ENCODE peak calls at places on chromosomes 4 and X, in eight cellular contexts. J, L, W, Y, K, P, V and H are unnamed samples.

GRCh38 chrX:41276661-41277506 is 57.1 kb upstream of the DDX3X start:
- DNase-seq in J (no peak), K (no peak), W (no peak), L (no peak), Y (no peak), P (no peak), V (no peak), H (no peak)

GRCh38 chr4:108512615-108513505 is 107.5 kb upstream of the RPL34 start:
- DNase-seq in V (peak; percentile 20), Y (no peak), K (peak; percentile 81), J (no peak), L (peak; percentile 72), P (no peak), W (peak; percentile 14), H (no peak)

GRCh38 chrX:57070185-57070984 is 51.0 kb downstream of the SPIN2B start:
- DNase-seq in P (no peak), Y (no peak), W (no peak), L (peak; percentile 1), J (no peak), V (no peak), K (no peak), H (no peak)

GRCh38 chr4:59247032-59247431 is 1953.1 kb upstream of the ADGRL3 start:
- DNase-seq in W (no peak), J (no peak), P (no peak), V (no peak), L (no peak), Y (peak; percentile 44), K (peak; percentile 5), H (no peak)

GRCh38 chr4:19259920-19260319 is 991.8 kb upstream of the SLIT2 start:
- DNase-seq in J (no peak), W (no peak), L (no peak), V (no peak), K (peak; percentile 13), Y (no peak), P (no peak), H (no peak)

GRCh38 chrX:16665089-16665488 is 15.1 kb downstream of the S100G start:
- DNase-seq in L (no peak), K (no peak), P (no peak), W (no peak), Y (no peak), J (no peak), V (no peak), H (no peak)

GRCh38 chr4:107299646-107300045 is 263.5 kb upstream of the DKK2 start:
- DNase-seq in P (no peak), L (no peak), V (no peak), J (no peak), Y (no peak), W (no peak), K (no peak), H (no peak)

GRCh38 chr4:177632481-177632880 is 190.2 kb upstream of the AGA start:
- DNase-seq in K (no peak), V (no peak), L (no peak), W (no peak), J (no peak), Y (no peak), P (no peak), H (no peak)

GRCh38 chrX:19566359-19567141 is 51.2 kb upstream of the MAP3K15 start:
- DNase-seq in W (no peak), L (no peak), V (no peak), J (no peak), K (no peak), Y (no peak), P (no peak), H (no peak)

GRCh38 chrX:68676340-68676739 is 28.9 kb downstream of the STARD8 start:
- DNase-seq in L (no peak), K (no peak), V (no peak), Y (no peak), J (no peak), W (no peak), P (no peak), H (no peak)

GRCh38 chr4:176742211-176742610 is 50.5 kb downstream of the VEGFC start:
- DNase-seq in J (no peak), K (no peak), L (no peak), W (no peak), V (no peak), Y (no peak), P (no peak), H (no peak)

GRCh38 chrX:38803286-38803608 is 2.0 kb downstream of the MID1IP1 start:
- DNase-seq in L (no peak), V (no peak), Y (no peak), K (no peak), W (no peak), J (no peak), P (no peak), H (no peak)

GRCh38 chr4:8585186-8585585 is 5.0 kb downstream of the GPR78 start:
- DNase-seq in J (no peak), V (no peak), W (no peak), Y (no peak), K (no peak), P (no peak), L (peak; percentile 38), H (no peak)

GRCh38 chrX:52923781-52924241 is 26.7 kb downstream of the FAM156B start:
- DNase-seq in K (peak; percentile 38), J (no peak), V (peak; percentile 17), L (no peak), Y (peak; percentile 90), P (peak; percentile 17), W (peak; percentile 32), H (no peak)

GRCh38 chr4:86977621-86978184 is 42.9 kb downstream of the AFF1 start:
- DNase-seq in K (no peak), V (peak; percentile 68), Y (no peak), L (no peak), P (no peak), W (no peak), J (no peak), H (no peak)

GRCh38 chr4:70994387-70995099 is 1.1 kb downstream of the DCK start:
- DNase-seq in Y (peak; percentile 93), L (no peak), J (no peak), P (no peak), V (no peak), K (no peak), W (no peak), H (no peak)

GRCh38 chr4:7027284-7027683 is 15.9 kb upstream of the TADA2B start:
- DNase-seq in P (no peak), J (no peak), Y (no peak), L (no peak), W (no peak), V (no peak), K (no peak), H (no peak)
- H3K36me3 ChIP-seq in P (peaks cover 25% of the 10 kb centered on the region), J (no peaks in the 10 kb centered on the region), Y (peaks cover 2% of the 10 kb centered on the region), L (no peaks in the 10 kb centered on the region), W (peaks cover 80% of the 10 kb centered on the region), V (peaks cover 10% of the 10 kb centered on the region), K (peaks cover 16% of the 10 kb centered on the region), H (peaks cover 100% of the 10 kb centered on the region)

GRCh38 chr4:159267023-159267939 is 164.4 kb downstream of the RAPGEF2 start:
- DNase-seq in K (peak; percentile 41), L (peak; percentile 18), P (no peak), W (no peak), V (no peak), J (no peak), Y (no peak), H (no peak)
- H3K27ac ChIP-seq in K (peak overlapping the region; percentile 46), L (no peak overlapping the region), P (no peak overlapping the region), W (peak overlapping the region; percentile 64), V (no peak overlapping the region), J (no peak overlapping the region), Y (no peak overlapping the region), H (no peak overlapping the region)

GRCh38 chrX:119989905-119990408 is 46.4 kb upstream of the NKAP start:
- DNase-seq in P (no peak), K (peak; percentile 3), Y (no peak), V (no peak), J (no peak), W (no peak), L (peak; percentile 46), H (no peak)

GRCh38 chrX:119996069-119996468 is 52.5 kb upstream of the NKAP start:
- DNase-seq in K (no peak), V (no peak), J (no peak), P (no peak), L (no peak), W (no peak), Y (no peak), H (no peak)

GRCh38 chrX:119990409-119990994 is 47.0 kb upstream of the NKAP start:
- DNase-seq in J (no peak), L (peak; percentile 13), Y (no peak), V (no peak), W (no peak), K (no peak), P (peak; percentile 54), H (no peak)

GRCh38 chrX:119986203-119986602 is 42.7 kb upstream of the NKAP start:
- DNase-seq in Y (no peak), K (no peak), W (no peak), V (no peak), L (no peak), J (no peak), P (no peak), H (no peak)

DNA sequence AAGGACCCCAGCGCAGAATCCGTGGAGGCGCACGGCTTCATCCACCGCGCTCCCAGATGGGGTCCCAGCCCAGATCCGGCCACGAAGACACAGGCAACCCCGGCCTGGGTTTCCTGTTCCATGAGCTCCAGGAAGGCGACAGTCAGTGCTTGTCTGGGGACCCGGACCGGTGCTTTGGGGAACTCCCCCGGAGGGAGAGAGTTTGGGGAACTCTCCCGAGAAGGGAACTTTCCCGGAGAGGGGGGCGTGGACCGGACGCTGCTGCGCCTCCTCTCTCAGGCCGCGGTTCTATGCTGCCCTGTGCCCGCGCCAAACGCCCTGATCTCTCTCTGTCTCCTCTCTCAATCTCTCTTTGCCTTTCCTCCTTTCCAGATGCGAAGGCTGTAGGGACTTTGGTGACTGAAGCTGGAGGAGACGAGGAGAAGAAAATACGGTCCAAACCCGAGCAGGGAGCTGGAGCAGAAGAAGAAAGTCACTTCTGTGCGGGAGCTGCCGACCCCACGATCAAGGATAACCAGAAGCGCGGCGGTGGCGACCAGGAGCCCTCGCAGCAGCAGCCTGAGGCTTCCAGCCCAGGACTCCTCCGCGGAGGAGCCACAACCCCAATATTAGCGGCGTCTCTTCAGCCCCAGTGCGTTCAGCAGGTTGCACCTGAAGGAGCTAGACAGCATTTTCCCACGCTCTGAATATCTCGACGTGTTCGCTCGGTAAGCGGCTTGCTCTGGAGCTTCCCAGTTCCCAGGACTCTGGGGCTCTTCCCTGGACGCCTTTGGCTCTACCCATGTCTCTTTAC is 47.6 kb upstream of the NKAP start:
- DNase-seq in J (no peak), L (peak; percentile 45), P (peak; percentile 26), K (no peak), V (no peak), W (no peak), Y (no peak), H (no peak)
- H3K4me3 ChIP-seq in J (no peak overlapping the region), L (peak overlapping the region; percentile 44), P (peak overlapping the region; percentile 46), K (peak overlapping the region; percentile 14), V (peak overlapping the region; percentile 14), W (peak overlapping the region; percentile 50), Y (no peak overlapping the region), H (no peak overlapping the region)

GRCh38 chr4:182913036-182913435 is 4.2 kb downstream of the DCTD start:
- DNase-seq in L (no peak), P (no peak), J (no peak), W (no peak), Y (no peak), V (no peak), K (no peak), H (no peak)
- H3K36me3 ChIP-seq in L (peaks cover 26% of the 10 kb centered on the region), P (peaks cover 11% of the 10 kb centered on the region), J (no peaks in the 10 kb centered on the region), W (peaks cover 58% of the 10 kb centered on the region), Y (no peaks in the 10 kb centered on the region), V (no peaks in the 10 kb centered on the region), K (peaks cover 17% of the 10 kb centered on the region), H (peaks cover 7% of the 10 kb centered on the region)

DNA sequence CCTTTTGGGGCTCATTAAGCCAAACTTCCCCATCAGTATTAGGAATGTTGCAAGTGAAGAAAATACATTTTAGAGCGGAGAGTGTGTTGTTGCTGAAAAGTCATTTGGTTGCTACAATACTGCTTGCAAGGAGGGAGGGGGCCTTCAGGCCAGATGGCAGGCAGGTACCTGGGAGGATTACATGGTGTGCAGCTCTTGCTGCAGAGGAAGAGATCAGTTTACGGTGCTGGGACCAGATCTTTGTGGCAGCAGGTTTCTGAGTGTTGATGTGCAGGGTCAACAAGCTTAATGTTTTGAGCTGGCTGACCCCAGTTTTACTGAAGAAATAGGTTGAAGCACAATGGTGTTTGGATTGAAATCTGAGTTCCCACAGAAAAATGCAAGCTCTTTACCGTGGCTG is 96.3 kb upstream of the DDIT4L start:
- DNase-seq in K (no peak), P (no peak), J (no peak), V (no peak), Y (no peak), L (peak; percentile 39), W (no peak), H (no peak)
- H3K27ac ChIP-seq in K (no peak overlapping the region), P (no peak overlapping the region), J (no peak overlapping the region), V (no peak overlapping the region), Y (no peak overlapping the region), L (peak overlapping the region; percentile 10), W (no peak overlapping the region), H (no peak overlapping the region)